ENCODE peak calls at places on chromosomes 13 and 19, in four cellular contexts. R, C, G and U are unnamed samples.

GRCh38 chr19:55119053-55119452 is 1.6 kb upstream of the PPP1R12C start:
- DNase-seq in R (no peak), C (no peak), G (no peak), U (no peak)

GRCh38 chr19:49579947-49580263 is 451 bp downstream of the NOSIP start:
- DNase-seq in C (no peak), R (no peak), G (peak; percentile 18), U (peak; percentile 61)

GRCh38 chr13:34349091-34349722 is 531.3 kb downstream of the RFC3 start:
- DNase-seq in G (peak; percentile 72), R (peak; percentile 12), C (peak; percentile 44), U (no peak)

GRCh38 chr19:47446534-47447469 is 24.9 kb downstream of the SLC8A2 start:
- DNase-seq in C (peak; percentile 46), R (no peak), G (peak; percentile 29), U (peak; percentile 76)

GRCh38 chr13:112078879-112079526 is 12.1 kb downstream of the SOX1 start:
- DNase-seq in C (no peak), G (no peak), R (no peak), U (no peak)

GRCh38 chr13:24691381-24691780 is 11.2 kb downstream of the ATP12A start:
- DNase-seq in C (no peak), R (no peak), G (no peak), U (no peak)

GRCh38 chr19:18519962-18520847 is 1.7 kb downstream of the ELL start:
- DNase-seq in R (peak; percentile 63), C (peak; percentile 80), G (peak; percentile 77), U (peak; percentile 87)

GRCh38 chr13:26390203-26390602 is 136.3 kb downstream of the CDK8 start:
- DNase-seq in C (no peak), G (no peak), R (no peak), U (no peak)

GRCh38 chr13:67557118-67557517 is 327.0 kb upstream of the PCDH9 start:
- DNase-seq in G (no peak), C (no peak), R (no peak), U (no peak)

GRCh38 chr19:10431943-10432735 is 11.8 kb downstream of the PDE4A start:
- DNase-seq in C (no peak), R (no peak), G (peak; percentile 65), U (peak; percentile 77)

GRCh38 chr19:30669329-30670010 is 297.3 kb downstream of the ZNF536 start:
- DNase-seq in C (peak; percentile 81), R (peak; percentile 53), G (peak; percentile 48), U (peak; percentile 62)

DNA sequence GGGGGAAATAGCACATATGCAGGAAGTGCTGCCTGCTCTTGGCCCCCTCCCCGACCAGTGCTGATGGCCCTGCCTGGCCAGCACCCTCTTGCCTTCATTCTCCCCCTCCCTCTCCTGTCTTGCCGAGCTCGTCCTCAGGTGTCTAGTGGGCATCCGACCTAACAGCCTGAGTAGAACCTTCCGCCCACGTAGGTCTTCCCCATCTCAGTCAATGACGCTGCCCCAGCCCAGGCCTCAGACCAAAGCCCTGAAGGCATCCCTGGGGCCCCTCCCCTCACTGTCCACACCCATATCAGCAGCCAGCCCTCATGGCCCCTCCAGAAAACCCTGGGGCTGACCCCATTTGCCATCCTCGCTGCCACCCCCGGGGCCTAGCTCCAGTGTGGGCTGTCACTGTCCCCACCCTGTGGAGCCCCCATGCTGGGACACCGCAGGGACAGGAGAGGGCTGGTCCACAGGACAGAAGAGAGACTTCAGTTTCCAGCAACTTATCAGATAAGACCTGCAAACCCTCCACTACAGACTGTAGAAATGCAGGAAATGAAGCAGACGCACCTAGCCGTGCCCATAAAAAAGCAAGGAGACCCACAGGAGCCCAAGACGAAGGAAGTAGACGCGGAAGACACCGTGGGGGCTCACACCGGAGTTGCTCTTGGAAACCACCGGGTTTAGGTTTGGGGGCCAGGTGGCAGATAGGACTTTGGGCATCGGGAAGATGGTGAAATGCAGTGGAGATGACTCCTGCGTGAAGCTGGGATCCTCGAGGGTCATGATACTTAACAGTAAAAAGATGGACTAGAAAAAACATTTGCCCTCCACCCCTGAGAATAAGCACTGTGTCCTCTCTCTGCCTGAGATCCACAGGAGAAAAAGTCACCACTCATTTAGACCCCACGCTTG is 38.4 kb downstream of the AP1M1 start:
- DNase-seq in R (no peak), G (no peak), C (no peak), U (no peak)
- TF ChIP-seq POLR2A in R (no peak), G (no peak), C (no peak), U (no peak)

GRCh38 chr19:2232286-2233151 is 3.6 kb downstream of the PLEKHJ1 start:
- DNase-seq in C (no peak), G (no peak), R (no peak), U (no peak)
- TF ChIP-seq POLR2A in C (no peak), G (no peak), R (no peak), U (no peak)

GRCh38 chr19:633068-633785 is at the start of gene POLRMT:
- DNase-seq in R (peak; percentile 100), C (peak; percentile 99), G (peak; percentile 99), U (peak; percentile 99)

GRCh38 chr19:633786-634639 is 676 bp upstream of the POLRMT start:
- DNase-seq in C (no peak), G (no peak), R (no peak), U (peak; percentile 42)

GRCh38 chr19:634975-635652 is 1.8 kb upstream of the POLRMT start:
- DNase-seq in C (no peak), G (no peak), R (no peak), U (no peak)

GRCh38 chr19:629961-630714 is 3.2 kb downstream of the POLRMT start:
- DNase-seq in C (no peak), G (no peak), R (no peak), U (no peak)

GRCh38 chr19:632228-633067 is 889 bp downstream of the POLRMT start:
- DNase-seq in R (no peak), G (peak; percentile 67), C (no peak), U (peak; percentile 66)
- TF ChIP-seq POLR2A in R (no peak), G (peak; percentile 68), C (no peak), U (no peak)

DNA sequence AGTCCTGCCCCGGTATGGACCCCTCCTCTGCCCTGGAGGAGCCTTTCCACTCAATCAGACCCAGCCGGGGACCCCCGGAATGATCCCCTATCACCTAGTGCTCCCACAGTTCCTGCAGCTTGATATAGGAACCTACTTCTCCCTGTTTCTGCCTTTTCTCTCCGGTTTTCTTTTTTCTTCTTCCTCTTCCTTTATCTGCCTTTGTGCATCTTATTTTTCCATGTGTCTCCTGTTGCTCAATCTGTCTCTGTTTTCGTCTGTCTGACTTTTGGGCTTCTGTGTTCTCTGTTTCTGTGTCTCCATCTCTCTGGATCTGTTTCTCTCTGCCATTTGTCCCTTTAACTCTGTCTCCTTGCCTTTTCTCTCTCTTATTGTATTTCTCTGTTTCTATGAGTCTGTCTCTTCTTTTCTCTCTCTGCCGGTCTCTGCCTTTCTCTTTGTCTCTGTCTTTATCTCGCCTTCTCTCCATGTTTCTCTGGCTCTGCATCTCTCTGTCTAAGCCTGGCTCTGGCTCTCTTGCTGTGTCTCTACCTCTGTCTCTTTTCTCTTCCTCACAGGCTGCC is 10.0 kb downstream of the MEGF8 start:
- DNase-seq in G (no peak), R (no peak), C (no peak), U (no peak)
- TF ChIP-seq POLR2A in G (no peak), R (no peak), C (no peak), U (no peak)